ENCODE peak calls at places on chromosomes 1 and 21, in four cellular contexts. One of them, this sample, is unnamed.
A peak's percentile ranks its signal among the peaks of the same experiment; 100 is the strongest.

GRCh38 chr1:18727956-18728355 is 97.3 kb downstream of the PAX7 start:
- DNase-seq in A549: no peak
- DNase-seq in endothelial cell of umbilical vein: no peak
- DNase-seq in K562: no peak
- DNase-seq in this sample: no peak

GRCh38 chr1:67830226-67830625 is 3.0 kb downstream of the GNG12 start:
- DNase-seq in A549: no peak
- DNase-seq in endothelial cell of umbilical vein: peak; percentile 93
- DNase-seq in K562: no peak
- DNase-seq in this sample: no peak

GRCh38 chr1:16970132-16970910 is 10.1 kb downstream of the MFAP2 start:
- DNase-seq in A549: no peak
- DNase-seq in endothelial cell of umbilical vein: no peak
- DNase-seq in K562: no peak
- DNase-seq in this sample: no peak

GRCh38 chr1:39178541-39179431 is 25.7 kb upstream of the MACF1 start:
- DNase-seq in A549: peak; percentile 89
- DNase-seq in endothelial cell of umbilical vein: peak; percentile 60
- DNase-seq in K562: peak; percentile 29
- DNase-seq in this sample: no peak

GRCh38 chr1:12456979-12457378 is 161.0 kb downstream of the DHRS3 start:
- DNase-seq in A549: no peak
- DNase-seq in endothelial cell of umbilical vein: peak; percentile 72
- DNase-seq in K562: no peak
- DNase-seq in this sample: no peak

GRCh38 chr1:56908619-56909340 is 54.2 kb downstream of the C8A start:
- DNase-seq in A549: no peak
- DNase-seq in endothelial cell of umbilical vein: no peak
- DNase-seq in K562: no peak
- DNase-seq in this sample: peak; percentile 6

GRCh38 chr1:2049517-2050481 is at the start of gene PRKCZ:
- DNase-seq in A549: peak; percentile 86
- DNase-seq in endothelial cell of umbilical vein: no peak
- DNase-seq in K562: peak; percentile 77
- DNase-seq in this sample: no peak

GRCh38 chr1:205451202-205451601 is 4.6 kb downstream of the BLACAT1 start:
- DNase-seq in A549: no peak
- DNase-seq in endothelial cell of umbilical vein: no peak
- DNase-seq in K562: no peak
- DNase-seq in this sample: no peak

GRCh38 chr1:220186752-220187151 is 85.5 kb downstream of the RAB3GAP2 start:
- DNase-seq in A549: no peak
- DNase-seq in endothelial cell of umbilical vein: no peak
- DNase-seq in K562: no peak
- DNase-seq in this sample: no peak

GRCh38 chr1:69737527-69738176 is 169.9 kb downstream of the LRRC7 start:
- DNase-seq in A549: peak; percentile 64
- DNase-seq in endothelial cell of umbilical vein: peak; percentile 70
- DNase-seq in K562: peak; percentile 40
- DNase-seq in this sample: peak; percentile 67

GRCh38 chr1:170678196-170678595 is 14.3 kb downstream of the PRRX1 start:
- DNase-seq in A549: no peak
- DNase-seq in endothelial cell of umbilical vein: no peak
- DNase-seq in K562: no peak
- DNase-seq in this sample: no peak

GRCh38 chr1:53716150-53716549 is 22.8 kb downstream of the GLIS1 start:
- DNase-seq in A549: no peak
- DNase-seq in endothelial cell of umbilical vein: no peak
- DNase-seq in K562: no peak
- DNase-seq in this sample: no peak

GRCh38 chr1:161069731-161070270 is at the start of gene ARHGAP30:
- DNase-seq in A549: no peak
- DNase-seq in endothelial cell of umbilical vein: no peak
- DNase-seq in K562: no peak
- DNase-seq in this sample: peak; percentile 94

GRCh38 chr1:67773462-67773861 is 59.8 kb downstream of the GNG12 start:
- DNase-seq in A549: no peak
- DNase-seq in endothelial cell of umbilical vein: peak; percentile 15
- DNase-seq in K562: no peak
- DNase-seq in this sample: no peak

GRCh38 chr1:21553116-21553926 is 44.1 kb downstream of the ALPL start:
- DNase-seq in A549: no peak
- DNase-seq in endothelial cell of umbilical vein: no peak
- DNase-seq in K562: no peak
- DNase-seq in this sample: no peak

GRCh38 chr1:21547876-21548275 is 38.7 kb downstream of the ALPL start:
- DNase-seq in A549: no peak
- DNase-seq in endothelial cell of umbilical vein: no peak
- DNase-seq in K562: no peak
- DNase-seq in this sample: no peak

GRCh38 chr1:21550866-21551475 is 41.7 kb downstream of the ALPL start:
- DNase-seq in A549: no peak
- DNase-seq in endothelial cell of umbilical vein: no peak
- DNase-seq in K562: no peak
- DNase-seq in this sample: no peak

GRCh38 chr1:21552715-21553114 is 43.5 kb downstream of the ALPL start:
- DNase-seq in A549: no peak
- DNase-seq in endothelial cell of umbilical vein: peak; percentile 12
- DNase-seq in K562: no peak
- DNase-seq in this sample: peak; percentile 54

GRCh38 chr1:21550097-21550496 is 40.9 kb downstream of the ALPL start:
- DNase-seq in A549: no peak
- DNase-seq in endothelial cell of umbilical vein: no peak
- DNase-seq in K562: no peak
- DNase-seq in this sample: peak; percentile 53
- TF ChIP-seq MYC in A549: no peak
- TF ChIP-seq MYC in endothelial cell of umbilical vein: no peak
- TF ChIP-seq MYC in K562: no peak
- TF ChIP-seq MYC in this sample: no peak

DNA sequence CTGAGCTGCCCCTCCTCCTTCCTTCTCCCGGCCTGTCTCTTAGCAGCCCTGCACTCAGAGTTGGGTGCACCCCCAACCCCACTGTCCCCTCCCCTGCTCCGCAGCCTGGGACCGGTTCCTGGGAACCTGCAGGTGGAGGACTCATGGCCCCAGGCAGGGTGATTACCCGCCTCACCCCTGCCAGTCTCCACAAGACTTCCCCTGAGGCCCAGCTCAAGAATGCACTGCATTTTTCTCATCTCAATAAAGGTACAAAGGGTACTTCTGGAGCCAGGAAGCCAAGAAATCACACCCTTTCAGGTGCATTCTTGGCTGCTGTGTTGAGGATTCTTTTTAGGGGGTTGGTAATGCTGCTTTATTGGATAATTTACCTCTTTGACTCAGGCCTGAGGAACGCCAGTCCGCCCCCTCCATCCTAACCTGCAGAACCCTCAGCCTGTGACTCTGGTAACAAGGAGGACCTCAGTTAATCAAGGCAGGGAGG is 126.3 kb upstream of the TMPRSS2 start:
- DNase-seq in A549: peak; percentile 46
- DNase-seq in endothelial cell of umbilical vein: no peak
- DNase-seq in K562: no peak
- DNase-seq in this sample: no peak
- TF ChIP-seq MYC in A549: no peak
- TF ChIP-seq MYC in endothelial cell of umbilical vein: no peak
- TF ChIP-seq MYC in K562: no peak
- TF ChIP-seq MYC in this sample: no peak

GRCh38 chr21:45142469-45142868 is 68.1 kb downstream of the ADARB1 start:
- DNase-seq in A549: no peak
- DNase-seq in endothelial cell of umbilical vein: peak; percentile 17
- DNase-seq in K562: no peak
- DNase-seq in this sample: peak; percentile 40
- TF ChIP-seq MYC in A549: no peak
- TF ChIP-seq MYC in endothelial cell of umbilical vein: no peak
- TF ChIP-seq MYC in K562: no peak
- TF ChIP-seq MYC in this sample: peak; percentile 45

DNA sequence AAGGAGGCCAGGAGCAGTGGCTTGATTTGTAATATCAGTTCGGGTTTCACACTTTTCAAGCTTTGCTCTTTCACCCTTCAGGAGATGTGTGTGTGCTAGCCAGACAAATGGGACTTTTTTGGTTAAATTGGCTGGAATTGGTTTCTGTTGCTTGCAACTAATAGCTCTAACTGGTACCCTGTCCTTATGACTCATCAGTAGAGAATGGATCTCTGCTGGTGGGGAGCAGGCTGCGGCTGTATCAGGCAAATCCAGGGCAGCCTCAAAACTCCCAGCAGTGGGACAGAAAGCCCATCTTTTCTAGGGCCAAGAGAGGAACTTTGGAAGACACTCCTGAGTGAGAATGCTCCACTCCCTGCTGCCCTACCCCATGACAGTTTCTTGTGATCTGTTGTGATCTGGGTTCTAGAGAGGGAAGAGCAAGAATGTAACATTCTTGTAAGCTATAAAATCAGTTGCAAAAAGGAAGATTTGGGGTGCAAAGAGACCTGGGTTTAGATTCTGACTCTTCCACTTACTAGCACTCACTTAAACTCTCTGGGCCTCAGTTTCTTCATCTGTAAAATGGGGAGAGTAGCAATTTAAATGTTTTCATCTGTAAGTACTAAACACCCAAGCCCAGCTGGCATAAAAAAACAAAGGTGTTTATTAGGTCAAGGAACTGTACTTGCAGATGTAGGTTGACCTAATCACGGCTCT is 257.0 kb upstream of the TMEM51 start:
- DNase-seq in A549: no peak
- DNase-seq in endothelial cell of umbilical vein: no peak
- DNase-seq in K562: no peak
- DNase-seq in this sample: no peak
- TF ChIP-seq MYC in A549: no peak
- TF ChIP-seq MYC in endothelial cell of umbilical vein: no peak
- TF ChIP-seq MYC in K562: no peak
- TF ChIP-seq MYC in this sample: no peak

DNA sequence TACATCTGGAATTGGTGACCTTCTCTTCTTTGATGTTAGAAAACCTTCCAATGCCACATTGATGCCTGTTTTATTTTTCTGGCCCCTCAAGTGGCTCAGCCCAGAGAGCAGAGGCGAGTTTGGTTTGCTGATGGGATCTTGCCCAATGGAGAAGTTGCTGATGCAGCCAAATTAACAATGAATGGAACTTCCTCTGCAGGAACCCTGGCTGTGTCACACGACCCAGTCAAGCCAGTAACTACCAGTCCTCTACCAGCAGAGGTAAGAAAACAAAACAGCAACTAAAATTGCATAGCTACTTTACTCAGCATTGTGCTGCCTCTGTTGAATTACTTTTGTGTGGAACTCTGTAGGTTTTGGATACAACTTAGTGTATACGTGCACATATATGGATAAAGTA is 97.6 kb downstream of the CC2D1B start:
- DNase-seq in A549: no peak
- DNase-seq in endothelial cell of umbilical vein: peak; percentile 73
- DNase-seq in K562: no peak
- DNase-seq in this sample: peak; percentile 38
- TF ChIP-seq MYC in A549: no peak
- TF ChIP-seq MYC in endothelial cell of umbilical vein: no peak
- TF ChIP-seq MYC in K562: no peak
- TF ChIP-seq MYC in this sample: peak; percentile 27

DNA sequence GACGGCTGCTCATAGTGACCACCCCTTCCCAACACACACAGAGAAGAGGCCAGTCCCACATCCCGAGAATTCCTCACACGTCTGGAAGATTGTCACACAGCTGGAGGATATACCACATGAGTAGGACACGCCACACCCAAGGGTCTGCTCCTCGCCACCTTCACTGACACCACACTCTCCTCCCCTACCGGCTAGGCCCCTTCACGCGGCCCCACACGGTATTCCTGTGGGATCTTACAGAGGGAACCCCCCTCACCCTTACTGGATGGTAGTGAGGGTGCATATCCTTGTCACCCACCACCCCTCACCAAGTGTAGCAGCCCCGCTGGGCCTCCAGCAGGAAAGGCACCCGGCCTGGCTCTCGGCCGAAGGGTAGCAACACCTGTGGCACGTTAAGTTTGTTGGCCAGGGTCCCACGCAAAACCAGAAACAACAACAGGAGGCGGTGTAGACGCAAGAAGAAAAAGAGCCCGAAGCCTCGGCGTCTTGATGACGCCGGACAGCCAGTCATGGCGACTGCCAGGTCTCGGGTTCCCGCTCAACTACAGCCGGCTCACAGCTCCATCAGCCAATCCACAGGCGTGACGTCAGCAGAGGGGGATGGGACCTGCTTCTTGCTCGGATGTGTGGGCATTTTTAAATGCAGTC is at the start of gene NUP210L:
- DNase-seq in A549: peak; percentile 15
- DNase-seq in endothelial cell of umbilical vein: no peak
- DNase-seq in K562: no peak
- DNase-seq in this sample: no peak
- TF ChIP-seq MYC in A549: no peak
- TF ChIP-seq MYC in endothelial cell of umbilical vein: no peak
- TF ChIP-seq MYC in K562: no peak
- TF ChIP-seq MYC in this sample: no peak

DNA sequence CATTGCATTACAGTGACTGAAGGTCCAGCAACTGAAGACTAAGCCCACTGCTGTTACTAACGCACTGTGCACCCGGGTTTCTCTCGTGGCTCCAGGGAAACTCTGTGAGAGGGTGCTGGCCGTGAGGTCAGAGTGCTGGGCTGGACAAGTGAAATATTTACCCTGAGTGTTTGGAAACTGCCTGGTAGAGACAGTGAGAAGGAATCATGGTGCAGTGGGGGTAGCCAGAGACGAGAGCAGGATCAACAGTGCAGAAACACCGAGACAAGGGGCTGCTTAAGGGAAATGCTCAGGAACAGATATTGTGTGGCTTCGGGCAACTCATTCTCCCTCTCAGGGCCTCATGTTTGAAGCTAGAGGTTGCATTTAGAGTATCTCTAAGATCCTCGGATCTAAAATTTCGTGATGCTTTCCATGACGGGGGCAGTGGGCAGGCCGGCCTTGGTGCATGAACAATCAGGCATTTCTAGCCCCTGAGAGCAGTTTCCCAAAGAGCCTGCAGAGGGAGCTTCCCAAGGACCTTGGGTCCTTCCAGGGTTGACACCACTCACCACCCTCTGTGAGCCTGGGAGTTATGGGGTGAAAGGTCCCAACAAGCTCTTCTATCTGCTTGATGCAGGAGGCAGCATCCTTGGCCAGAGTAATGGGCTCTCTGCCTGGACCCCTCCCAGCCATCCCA is 9.7 kb downstream of the CD2 start:
- DNase-seq in A549: peak; percentile 8
- DNase-seq in endothelial cell of umbilical vein: peak; percentile 5
- DNase-seq in K562: peak; percentile 75
- DNase-seq in this sample: peak; percentile 52
- TF ChIP-seq MYC in A549: no peak
- TF ChIP-seq MYC in endothelial cell of umbilical vein: no peak
- TF ChIP-seq MYC in K562: no peak
- TF ChIP-seq MYC in this sample: no peak

GRCh38 chr1:207849016-207849415 is 61.9 kb downstream of the CD34 start:
- DNase-seq in A549: no peak
- DNase-seq in endothelial cell of umbilical vein: peak; percentile 26
- DNase-seq in K562: no peak
- DNase-seq in this sample: no peak

GRCh38 chr1:207847116-207847515 is 63.8 kb downstream of the CD34 start:
- DNase-seq in A549: no peak
- DNase-seq in endothelial cell of umbilical vein: peak; percentile 56
- DNase-seq in K562: no peak
- DNase-seq in this sample: no peak

GRCh38 chr1:207850621-207851407 is 60.1 kb downstream of the CD34 start:
- DNase-seq in A549: no peak
- DNase-seq in endothelial cell of umbilical vein: no peak
- DNase-seq in K562: no peak
- DNase-seq in this sample: no peak

GRCh38 chr1:207845109-207845508 is 65.8 kb downstream of the CD34 start:
- DNase-seq in A549: no peak
- DNase-seq in endothelial cell of umbilical vein: no peak
- DNase-seq in K562: no peak
- DNase-seq in this sample: no peak

GRCh38 chr1:207848234-207848633 is 62.7 kb downstream of the CD34 start:
- DNase-seq in A549: peak; percentile 90
- DNase-seq in endothelial cell of umbilical vein: peak; percentile 90
- DNase-seq in K562: no peak
- DNase-seq in this sample: peak; percentile 90
- TF ChIP-seq MYC in A549: no peak
- TF ChIP-seq MYC in endothelial cell of umbilical vein: no peak
- TF ChIP-seq MYC in K562: no peak
- TF ChIP-seq MYC in this sample: no peak

This sample was measured in NB4.